ENCODE peak calls at places on chromosomes 1 and 21, in five cellular contexts. R, F, X, H and J are unnamed samples.

GRCh38 chr1:233364026-233364425 is 36.5 kb downstream of the MAP3K21 start:
- DNase-seq in R (no peak), F (no peak), X (no peak), H (no peak), J (no peak)

GRCh38 chr1:23984417-23985186 is 4.5 kb upstream of the SRSF10 start:
- DNase-seq in R (no peak), F (peak), X (peak), H (no peak), J (peak)

GRCh38 chr1:223706077-223706988 is 6.0 kb upstream of the CAPN2 start:
- DNase-seq in R (no peak), F (peak), X (peak), H (no peak), J (no peak)

GRCh38 chr1:31579374-31579773 is 3.1 kb downstream of the TINAGL1 start:
- DNase-seq in R (peak), F (no peak), X (no peak), H (no peak), J (no peak)

GRCh38 chr1:63691672-63692425 is 82.0 kb upstream of the ROR1 start:
- DNase-seq in R (no peak), F (peak), X (peak), H (no peak), J (peak)

GRCh38 chr1:109502368-109502851 is 7.1 kb downstream of the AMIGO1 start:
- DNase-seq in R (no peak), F (no peak), X (no peak), H (no peak), J (no peak)

GRCh38 chr21:45954271-45954670 is 27.3 kb upstream of the COL6A1 start:
- DNase-seq in R (peak), F (no peak), X (no peak), H (no peak), J (no peak)

GRCh38 chr1:85862456-85862855 is 154.2 kb upstream of the ZNHIT6 start:
- DNase-seq in R (no peak), F (peak), X (no peak), H (no peak), J (no peak)

GRCh38 chr1:199282910-199283309 is 644.1 kb downstream of the PTPRC start:
- DNase-seq in R (no peak), F (no peak), X (no peak), H (no peak), J (no peak)

DNA sequence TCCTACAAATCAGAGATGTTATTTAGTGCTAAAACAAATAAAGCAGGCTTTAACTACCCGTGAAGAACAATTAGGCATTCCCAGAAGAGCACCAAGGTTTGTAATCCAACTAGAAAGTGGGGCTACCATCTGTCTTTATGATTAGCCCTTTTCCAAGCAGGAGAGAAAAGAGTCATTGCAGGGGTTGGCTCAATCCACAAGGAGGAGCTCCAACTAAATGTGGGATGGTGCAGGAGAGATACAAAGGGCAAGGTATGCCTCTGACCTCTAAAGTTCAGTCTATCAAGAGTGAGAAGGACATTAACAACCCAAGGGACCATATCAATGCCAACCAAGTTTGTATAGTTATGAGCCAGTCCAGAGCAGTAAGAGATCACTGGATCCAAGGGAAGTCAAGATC is 382.7 kb upstream of the DUSP10 start:
- DNase-seq in R (no peak), F (no peak), X (no peak), H (no peak), J (no peak)
- TF ChIP-seq CTCF in R (no peak), F (peak), X (peak), H (peak), J (no peak)

GRCh38 chr1:40384413-40384762 is 10.9 kb downstream of the SMAP2 start:
- DNase-seq in R (no peak), F (no peak), X (no peak), H (no peak), J (no peak)

GRCh38 chr1:40386796-40387195 is 13.3 kb downstream of the SMAP2 start:
- DNase-seq in R (no peak), F (no peak), X (no peak), H (no peak), J (no peak)

GRCh38 chr1:40384887-40385286 is 11.4 kb downstream of the SMAP2 start:
- DNase-seq in R (no peak), F (no peak), X (no peak), H (no peak), J (no peak)

GRCh38 chr1:40385437-40386310 is 12.1 kb downstream of the SMAP2 start:
- DNase-seq in R (no peak), F (no peak), X (no peak), H (no peak), J (no peak)

GRCh38 chr1:40386311-40386778 is 12.8 kb downstream of the SMAP2 start:
- DNase-seq in R (no peak), F (no peak), X (no peak), H (no peak), J (no peak)
- H3K27ac ChIP-seq in R (peak), F (no peak), X (no peak), H (peak), J (no peak)

GRCh38 chr1:15064217-15064929 is 89.2 kb upstream of the TMEM51 start:
- DNase-seq in R (no peak), F (no peak), X (peak), H (no peak), J (peak)
- TF ChIP-seq CTCF in R (no peak), F (no peak), X (peak), H (no peak), J (peak)

DNA sequence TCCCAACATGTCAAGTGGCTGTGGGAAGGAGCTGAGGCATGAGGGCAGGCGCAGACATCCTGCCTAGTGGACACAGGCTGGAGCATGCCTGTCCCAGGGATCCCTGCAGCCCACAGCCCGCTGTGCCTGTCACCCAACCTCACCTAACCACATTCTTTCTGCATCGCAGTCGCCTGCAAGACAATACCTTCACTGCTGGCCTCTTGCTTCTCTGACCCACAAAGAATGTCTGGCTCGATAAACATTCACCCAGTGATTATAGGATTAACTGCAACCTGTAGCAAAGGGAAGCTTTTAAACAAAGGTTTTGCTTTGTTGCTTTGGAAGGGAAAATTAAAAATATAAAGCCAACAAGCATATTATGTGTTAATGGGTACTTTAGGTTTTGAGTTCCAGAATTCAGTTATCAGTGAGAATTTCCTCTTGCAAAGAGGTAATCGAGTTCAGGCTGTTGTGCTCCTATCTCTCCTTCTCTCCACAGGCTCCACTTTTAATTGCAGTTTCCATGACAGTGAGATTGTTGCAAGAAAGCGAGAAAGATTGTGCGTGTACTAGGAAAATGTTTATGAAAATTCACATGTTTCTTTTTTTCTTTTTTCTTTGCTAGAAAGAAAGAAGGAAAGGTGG is 40.0 kb upstream of the ZNF648 start:
- DNase-seq in R (no peak), F (peak), X (peak), H (no peak), J (peak)
- H3K27ac ChIP-seq in R (no peak), F (peak), X (peak), H (peak), J (no peak)